ENCODE peak calls at places on chromosomes 12 and 14, in four cellular contexts. K is Caco-2, O is AG20443, H is myocyte. B is an unnamed sample.

GRCh38 chr14:36451346-36452065 is 68.5 kb downstream of the NKX2-1 start:
- DNase-seq in H (no peak), O (no peak), K (no peak), B (no peak)

GRCh38 chr12:1936406-1937320 is 18.2 kb upstream of the CACNA2D4 start:
- DNase-seq in K (no peak), O (peak), H (peak), B (no peak)

GRCh38 chr14:61145903-61146411 is 135.2 kb downstream of the TMEM30B start:
- DNase-seq in K (no peak), O (peak), H (peak), B (peak)

GRCh38 chr14:93047661-93048060 is 68.1 kb downstream of the ITPK1 start:
- DNase-seq in O (peak), H (no peak), K (no peak), B (no peak)

GRCh38 chr14:77407158-77407557 is 16.2 kb downstream of the NOXRED1 start:
- DNase-seq in K (no peak), H (no peak), O (no peak), B (no peak)

GRCh38 chr14:23550827-23551265 is 719 bp downstream of the ZFHX2 start:
- DNase-seq in H (no peak), K (no peak), O (peak), B (no peak)

GRCh38 chr12:4562034-4562657 is at the start of gene DYRK4:
- DNase-seq in H (peak), K (peak), O (peak), B (no peak)

GRCh38 chr14:94356379-94357056 is 31.9 kb downstream of the SERPINA1 start:
- DNase-seq in H (no peak), K (no peak), O (peak), B (no peak)

GRCh38 chr14:53153702-53154112 is 584 bp upstream of the DDHD1 start:
- DNase-seq in O (no peak), H (no peak), K (no peak), B (no peak)

GRCh38 chr12:109307051-109307450 is 2.0 kb downstream of the FOXN4 start:
- DNase-seq in O (no peak), K (no peak), H (no peak), B (no peak)

GRCh38 chr12:93804392-93805179 is 127.4 kb downstream of the CRADD start:
- DNase-seq in H (no peak), O (peak), K (no peak), B (no peak)

GRCh38 chr14:23079716-23080115 is 15.2 kb downstream of the ACIN1 start:
- DNase-seq in O (peak), H (no peak), K (no peak), B (no peak)

GRCh38 chr12:111444706-111445310 is 39.1 kb downstream of the SH2B3 start:
- DNase-seq in H (peak), O (no peak), K (peak), B (no peak)

B was measured in NCI-H1417 treated with DMSO at 0.1 percent for 48 hours.